ENCODE peak calls at places on chromosomes 1 and 21, in ten cellular contexts. E is A549; S is PC-3; C is PC-9; Z is upper lobe of right lung; B is GM23248; R is body of pancreas; V is aorta; Y is cardiac muscle cell; H is naive thymus-derived CD4-positive, alpha-beta T cell. F is an unnamed sample.

GRCh38 chr1:208431721-208432120 is 187.5 kb upstream of the PLXNA2 start:
- DNase-seq in S (peak; percentile 90), Y (no peak), Z (no peak), H (no peak), V (no peak), R (no peak), B (peak; percentile 89), E (peak; percentile 13), C (no peak), F (no peak)

GRCh38 chr1:220775238-220775853 is 11.4 kb upstream of the MTARC1 start:
- DNase-seq in V (no peak), H (no peak), S (peak; percentile 62), B (peak; percentile 39), R (peak; percentile 35), C (no peak), Z (no peak), Y (peak; percentile 57), E (peak; percentile 39), F (no peak)

GRCh38 chr1:47554901-47555300 is 117.1 kb downstream of the FOXD2 start:
- DNase-seq in B (peak; percentile 70), Z (no peak), E (no peak), Y (no peak), S (peak; percentile 55), V (no peak), H (no peak), R (no peak), C (peak; percentile 72), F (no peak)

GRCh38 chr1:25642710-25643109 is 26.1 kb downstream of the MAN1C1 start:
- DNase-seq in Y (no peak), R (peak; percentile 36), B (peak; percentile 70), S (no peak), E (no peak), C (no peak), Z (no peak), V (peak; percentile 72), H (peak; percentile 86), F (no peak)

GRCh38 chr1:211698161-211699026 is 23.0 kb upstream of the NEK2 start:
- DNase-seq in B (peak; percentile 68), Z (peak; percentile 90), S (peak; percentile 87), E (peak; percentile 81), Y (peak; percentile 83), V (peak; percentile 81), H (peak; percentile 71), C (peak; percentile 51), R (peak; percentile 90), F (peak; percentile 74)

GRCh38 chr1:168287237-168287664 is 6.6 kb downstream of the TBX19 start:
- DNase-seq in B (peak; percentile 50), Y (no peak), E (peak; percentile 24), H (no peak), V (no peak), C (peak; percentile 79), Z (no peak), S (peak; percentile 78), R (no peak), F (no peak)

GRCh38 chr21:44408226-44408625 is 47.1 kb upstream of the LRRC3 start:
- DNase-seq in V (no peak), R (no peak), H (no peak), S (no peak), Z (no peak), C (no peak), B (no peak), Y (no peak), E (no peak), F (no peak)

GRCh38 chr1:231701306-231701705 is 74.7 kb downstream of the DISC1 start:
- DNase-seq in Z (no peak), C (no peak), E (no peak), S (no peak), B (no peak), V (no peak), R (no peak), H (no peak), Y (no peak), F (no peak)

DNA sequence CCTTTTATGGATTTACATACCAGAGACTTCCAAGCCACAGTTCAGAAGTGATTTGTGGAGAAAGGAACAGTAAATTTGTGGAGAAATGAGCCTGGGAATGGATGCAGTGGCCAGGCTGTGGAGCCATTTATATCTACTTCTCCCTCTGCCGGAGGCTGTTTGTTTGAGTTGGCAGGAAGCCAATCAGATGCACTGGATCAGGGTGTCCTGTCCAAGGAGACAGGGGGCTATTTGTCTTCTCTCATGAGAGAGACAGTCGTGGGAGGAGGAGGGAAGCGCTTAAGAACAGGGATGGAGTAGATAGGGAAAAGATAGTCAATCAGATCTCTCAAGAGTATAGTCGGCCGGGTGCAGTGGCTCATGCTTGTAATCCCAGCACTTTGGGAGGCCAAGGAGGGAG is 2.8 kb upstream of the HAPLN2 start:
- DNase-seq in Y (peak; percentile 70), H (no peak), Z (no peak), C (no peak), B (peak; percentile 38), V (no peak), E (peak; percentile 58), R (peak; percentile 30), S (peak; percentile 52), F (no peak)
- H3K4me3 ChIP-seq in Y (no peak overlapping the region), H (no peak overlapping the region), Z (no peak overlapping the region), C (no peak overlapping the region), B (no peak overlapping the region), V (no peak overlapping the region), E (no peak overlapping the region), R (no peak overlapping the region), S (no peak overlapping the region), F (no peak overlapping the region)

DNA sequence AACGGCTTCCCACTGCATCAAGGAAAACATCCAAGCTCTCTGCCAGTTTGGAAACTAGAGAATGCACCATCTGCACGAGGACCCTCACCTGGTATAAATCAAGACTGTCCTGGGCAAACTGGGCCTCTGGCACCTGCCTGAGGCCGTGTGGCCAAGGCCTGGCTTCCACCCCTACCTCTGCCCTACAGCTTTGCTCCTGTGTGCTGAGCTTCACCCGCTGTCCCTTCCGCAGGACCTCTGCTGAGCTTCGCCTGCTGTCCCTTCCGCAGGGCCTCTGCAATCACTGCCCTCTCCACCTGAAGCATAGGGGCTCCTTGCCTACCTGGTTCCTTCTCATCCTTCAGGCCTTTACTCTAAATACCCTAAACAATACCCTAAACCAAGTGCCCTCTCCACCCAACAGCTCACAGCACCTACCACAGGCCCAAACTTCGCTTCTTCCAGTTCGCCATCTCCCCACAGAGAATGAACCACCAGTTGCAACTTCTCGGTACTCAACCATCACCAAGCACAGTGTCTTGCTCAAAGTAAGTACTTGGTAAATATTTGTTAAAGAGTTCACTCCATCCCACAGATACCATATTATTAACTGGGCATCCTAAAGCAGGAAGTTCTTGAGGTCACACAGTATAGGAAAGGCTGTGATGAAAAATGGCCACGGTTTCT is 18.4 kb downstream of the GNB1 start:
- DNase-seq in R (no peak), V (peak; percentile 8), C (no peak), Y (no peak), S (no peak), Z (no peak), E (no peak), B (no peak), H (no peak), F (no peak)
- H3K4me1 ChIP-seq in R (peaks cover 32% of the 10 kb centered on the region), V (no peaks in the 10 kb centered on the region), C (no peaks in the 10 kb centered on the region), Y (peaks cover 10% of the 10 kb centered on the region), S (no peaks in the 10 kb centered on the region), Z (peaks cover 56% of the 10 kb centered on the region), E (no peaks in the 10 kb centered on the region), B (peaks cover 25% of the 10 kb centered on the region), H (peaks cover 53% of the 10 kb centered on the region), F (no peaks in the 10 kb centered on the region)

DNA sequence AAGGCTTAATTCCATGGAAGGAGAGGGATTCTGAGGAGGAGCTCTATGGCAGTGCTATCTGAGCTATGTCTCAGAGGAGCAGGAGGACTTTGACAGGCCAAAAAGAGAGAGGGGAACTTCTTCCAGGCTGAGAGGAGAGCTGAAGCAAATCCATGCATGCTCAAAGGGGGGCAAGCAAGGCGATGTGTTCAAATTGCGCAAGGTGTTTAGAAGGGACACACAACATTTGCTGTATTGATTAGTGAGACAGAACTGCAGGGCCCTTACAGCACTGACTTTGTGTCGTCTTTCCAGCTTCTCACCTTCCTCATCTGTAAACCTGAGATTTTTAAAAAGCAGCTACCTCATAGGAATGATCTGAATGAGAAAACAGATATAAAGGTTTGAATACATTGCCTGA is 145.3 kb downstream of the DAB1 start:
- DNase-seq in B (no peak), E (no peak), Y (no peak), C (no peak), H (no peak), S (no peak), V (no peak), R (no peak), Z (no peak), F (no peak)
- H3K4me3 ChIP-seq in B (no peak overlapping the region), E (no peak overlapping the region), Y (no peak overlapping the region), C (no peak overlapping the region), H (no peak overlapping the region), S (no peak overlapping the region), V (no peak overlapping the region), R (no peak overlapping the region), Z (no peak overlapping the region), F (no peak overlapping the region)

GRCh38 chr1:201715351-201715750 is 113.6 kb upstream of the IPO9 start:
- DNase-seq in E (no peak), Y (no peak), B (no peak), R (no peak), C (no peak), Z (no peak), V (no peak), H (no peak), S (no peak), F (no peak)
- H3K4me1 ChIP-seq in E (peaks cover 53% of the 10 kb centered on the region), Y (peaks cover 37% of the 10 kb centered on the region), B (peaks cover 71% of the 10 kb centered on the region), R (peaks cover 44% of the 10 kb centered on the region), C (peaks cover 41% of the 10 kb centered on the region), Z (peaks cover 69% of the 10 kb centered on the region), V (peaks cover 5% of the 10 kb centered on the region), H (no peaks in the 10 kb centered on the region), S (peaks cover 48% of the 10 kb centered on the region), F (peaks cover 8% of the 10 kb centered on the region)

DNA sequence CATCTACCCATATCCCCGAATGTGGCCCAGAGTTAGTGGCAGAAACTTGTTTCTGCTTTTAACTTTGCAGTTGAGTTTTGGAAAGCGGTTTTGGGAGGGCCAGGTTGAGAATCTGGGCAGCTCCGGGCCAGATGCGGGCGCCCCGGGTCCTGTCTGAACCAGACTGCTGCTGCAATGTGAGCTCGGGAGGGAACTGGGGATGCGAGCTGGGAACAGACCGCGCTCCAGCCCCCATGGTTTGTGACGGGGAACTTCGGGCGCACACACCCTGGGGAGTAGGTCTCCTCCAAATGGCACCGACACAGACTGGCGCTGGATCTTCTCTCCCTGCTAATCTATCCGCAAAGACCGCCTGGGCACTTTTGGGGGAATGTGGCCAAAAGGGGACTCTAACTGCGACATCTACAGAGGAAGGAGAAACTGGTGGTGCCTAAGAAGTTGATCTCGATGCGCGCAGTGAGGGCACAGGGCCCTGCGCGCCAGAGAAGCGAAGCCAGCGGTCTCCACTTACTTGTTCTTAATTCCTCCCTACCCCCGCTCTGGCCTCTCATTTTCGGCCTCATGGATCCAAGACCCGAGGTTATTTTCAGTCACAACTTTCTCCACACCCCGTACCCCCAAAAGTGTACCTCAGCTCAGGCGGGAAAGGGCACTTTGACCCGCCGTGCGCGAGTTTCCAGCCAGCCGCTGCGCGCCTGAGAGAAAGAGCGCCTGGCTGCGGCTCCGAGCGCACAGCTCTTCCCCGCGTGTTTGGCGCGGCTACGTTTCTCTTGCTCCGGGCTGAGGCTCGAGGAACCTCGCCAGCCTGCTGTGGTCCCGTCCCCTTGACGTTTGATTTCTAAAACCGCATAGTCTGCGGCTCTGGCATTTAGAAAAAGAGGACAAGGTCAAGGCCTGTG is 411.0 kb upstream of the ESRRG start:
- DNase-seq in H (no peak), B (peak; percentile 24), C (no peak), Y (peak; percentile 68), S (no peak), V (no peak), Z (no peak), E (peak; percentile 15), R (no peak), F (no peak)
- H3K4me3 ChIP-seq in H (no peak overlapping the region), B (no peak overlapping the region), C (no peak overlapping the region), Y (peak overlapping the region; percentile 46), S (peak overlapping the region; percentile 69), V (no peak overlapping the region), Z (peak overlapping the region; percentile 36), E (peak overlapping the region; percentile 40), R (no peak overlapping the region), F (peak overlapping the region; percentile 52)

GRCh38 chr1:14745815-14746214 is 147.3 kb downstream of the KAZN start:
- DNase-seq in V (no peak), Y (no peak), Z (no peak), C (no peak), E (no peak), R (no peak), H (no peak), S (no peak), B (peak; percentile 21), F (no peak)
- H3K4me1 ChIP-seq in V (no peaks in the 10 kb centered on the region), Y (peaks cover under 1% of the 10 kb centered on the region), Z (peaks cover 6% of the 10 kb centered on the region), C (no peaks in the 10 kb centered on the region), E (peaks cover 31% of the 10 kb centered on the region), R (no peaks in the 10 kb centered on the region), H (no peaks in the 10 kb centered on the region), S (peaks cover 23% of the 10 kb centered on the region), B (peaks cover 17% of the 10 kb centered on the region), F (no peaks in the 10 kb centered on the region)